ENCODE peak calls at places on chromosome 7, in nine cellular contexts. One of them, this sample, is unnamed.
A peak's percentile ranks its signal among the peaks of the same experiment; 100 is the strongest.

GRCh38 chr7:57867884-57868701 is 418.1 kb downstream of the ZNF716 start:
- DNase-seq in nephron progenitor cell: no peak
- DNase-seq in NCI-H1436: no peak
- DNase-seq in D341Med: peak; percentile 66
- DNase-seq in HEK293T: peak; percentile 9
- DNase-seq in NCI-H2029: no peak
- DNase-seq in iris pigment epithelial cell: no peak
- DNase-seq in stromal cell of bone marrow: no peak
- DNase-seq in NCI-H1417 treated with DMSO at 0.1 percent for 48 hours: peak; percentile 21
- DNase-seq in this sample: no peak

GRCh38 chr7:129188372-129188891 is at the start of gene SMO:
- DNase-seq in nephron progenitor cell: peak; percentile 87
- DNase-seq in NCI-H1436: peak; percentile 16
- DNase-seq in D341Med: peak; percentile 66
- DNase-seq in HEK293T: peak; percentile 69
- DNase-seq in NCI-H2029: no peak
- DNase-seq in iris pigment epithelial cell: peak; percentile 28
- DNase-seq in stromal cell of bone marrow: no peak
- DNase-seq in NCI-H1417 treated with DMSO at 0.1 percent for 48 hours: no peak
- DNase-seq in this sample: no peak

GRCh38 chr7:47878662-47879061 is 69.6 kb downstream of the PKD1L1 start:
- DNase-seq in nephron progenitor cell: no peak
- DNase-seq in NCI-H1436: no peak
- DNase-seq in D341Med: no peak
- DNase-seq in HEK293T: no peak
- DNase-seq in NCI-H2029: no peak
- DNase-seq in iris pigment epithelial cell: no peak
- DNase-seq in stromal cell of bone marrow: no peak
- DNase-seq in NCI-H1417 treated with DMSO at 0.1 percent for 48 hours: no peak
- DNase-seq in this sample: no peak

GRCh38 chr7:1853619-1854520 is 183.8 kb downstream of the ELFN1 start:
- DNase-seq in nephron progenitor cell: peak; percentile 29
- DNase-seq in NCI-H1436: no peak
- DNase-seq in D341Med: no peak
- DNase-seq in HEK293T: no peak
- DNase-seq in NCI-H2029: no peak
- DNase-seq in iris pigment epithelial cell: no peak
- DNase-seq in stromal cell of bone marrow: no peak
- DNase-seq in NCI-H1417 treated with DMSO at 0.1 percent for 48 hours: no peak
- DNase-seq in this sample: no peak

GRCh38 chr7:42127232-42127622 is 109.8 kb downstream of the GLI3 start:
- DNase-seq in nephron progenitor cell: no peak
- DNase-seq in NCI-H1436: no peak
- DNase-seq in D341Med: no peak
- DNase-seq in HEK293T: no peak
- DNase-seq in NCI-H2029: no peak
- DNase-seq in iris pigment epithelial cell: no peak
- DNase-seq in stromal cell of bone marrow: no peak
- DNase-seq in NCI-H1417 treated with DMSO at 0.1 percent for 48 hours: no peak
- DNase-seq in this sample: no peak

GRCh38 chr7:18508441-18509427 is 13.2 kb downstream of the HDAC9 start:
- DNase-seq in nephron progenitor cell: no peak
- DNase-seq in NCI-H1436: no peak
- DNase-seq in D341Med: no peak
- DNase-seq in HEK293T: no peak
- DNase-seq in NCI-H2029: no peak
- DNase-seq in iris pigment epithelial cell: peak; percentile 96
- DNase-seq in stromal cell of bone marrow: peak; percentile 91
- DNase-seq in NCI-H1417 treated with DMSO at 0.1 percent for 48 hours: no peak
- DNase-seq in this sample: peak; percentile 76

GRCh38 chr7:12911053-12911452 is 223.6 kb downstream of the ARL4A start:
- DNase-seq in nephron progenitor cell: no peak
- DNase-seq in NCI-H1436: no peak
- DNase-seq in D341Med: no peak
- DNase-seq in HEK293T: no peak
- DNase-seq in NCI-H2029: no peak
- DNase-seq in iris pigment epithelial cell: no peak
- DNase-seq in stromal cell of bone marrow: no peak
- DNase-seq in NCI-H1417 treated with DMSO at 0.1 percent for 48 hours: no peak
- DNase-seq in this sample: no peak

GRCh38 chr7:45033931-45034290 is 33.9 kb downstream of the CCM2 start:
- DNase-seq in nephron progenitor cell: no peak
- DNase-seq in NCI-H1436: no peak
- DNase-seq in D341Med: no peak
- DNase-seq in HEK293T: no peak
- DNase-seq in NCI-H2029: no peak
- DNase-seq in iris pigment epithelial cell: no peak
- DNase-seq in stromal cell of bone marrow: no peak
- DNase-seq in NCI-H1417 treated with DMSO at 0.1 percent for 48 hours: no peak
- DNase-seq in this sample: no peak

GRCh38 chr7:47580811-47581331 is 1.0 kb downstream of the TNS3 start:
- DNase-seq in nephron progenitor cell: peak; percentile 31
- DNase-seq in NCI-H1436: no peak
- DNase-seq in D341Med: no peak
- DNase-seq in HEK293T: no peak
- DNase-seq in NCI-H2029: no peak
- DNase-seq in iris pigment epithelial cell: no peak
- DNase-seq in stromal cell of bone marrow: no peak
- DNase-seq in NCI-H1417 treated with DMSO at 0.1 percent for 48 hours: no peak
- DNase-seq in this sample: peak; percentile 53

GRCh38 chr7:29405891-29406290 is 157.7 kb upstream of the PRR15 start:
- DNase-seq in nephron progenitor cell: no peak
- DNase-seq in NCI-H1436: no peak
- DNase-seq in D341Med: no peak
- DNase-seq in HEK293T: no peak
- DNase-seq in NCI-H2029: no peak
- DNase-seq in iris pigment epithelial cell: no peak
- DNase-seq in stromal cell of bone marrow: no peak
- DNase-seq in NCI-H1417 treated with DMSO at 0.1 percent for 48 hours: no peak
- DNase-seq in this sample: no peak

GRCh38 chr7:23712368-23713284 is 2.6 kb downstream of the STK31 start:
- DNase-seq in nephron progenitor cell: no peak
- DNase-seq in NCI-H1436: peak; percentile 32
- DNase-seq in D341Med: peak; percentile 40
- DNase-seq in HEK293T: peak; percentile 44
- DNase-seq in NCI-H2029: peak; percentile 4
- DNase-seq in iris pigment epithelial cell: peak; percentile 67
- DNase-seq in stromal cell of bone marrow: peak; percentile 66
- DNase-seq in NCI-H1417 treated with DMSO at 0.1 percent for 48 hours: peak; percentile 49
- DNase-seq in this sample: peak; percentile 78

GRCh38 chr7:74544706-74545469 is 91.2 kb downstream of the GTF2IRD1 start:
- DNase-seq in nephron progenitor cell: peak; percentile 36
- DNase-seq in NCI-H1436: no peak
- DNase-seq in D341Med: peak; percentile 69
- DNase-seq in HEK293T: peak; percentile 44
- DNase-seq in NCI-H2029: no peak
- DNase-seq in iris pigment epithelial cell: peak; percentile 67
- DNase-seq in stromal cell of bone marrow: peak; percentile 6
- DNase-seq in NCI-H1417 treated with DMSO at 0.1 percent for 48 hours: no peak
- DNase-seq in this sample: peak; percentile 88

GRCh38 chr7:21767300-21767900 is 178.3 kb downstream of the CDCA7L start:
- DNase-seq in nephron progenitor cell: peak; percentile 50
- DNase-seq in NCI-H1436: peak; percentile 82
- DNase-seq in D341Med: peak; percentile 69
- DNase-seq in HEK293T: peak; percentile 78
- DNase-seq in NCI-H2029: peak; percentile 3
- DNase-seq in iris pigment epithelial cell: peak; percentile 85
- DNase-seq in stromal cell of bone marrow: peak; percentile 2
- DNase-seq in NCI-H1417 treated with DMSO at 0.1 percent for 48 hours: peak; percentile 55
- DNase-seq in this sample: peak; percentile 82

GRCh38 chr7:152866791-152867481 is 107.4 kb downstream of the ACTR3B start:
- DNase-seq in nephron progenitor cell: no peak
- DNase-seq in NCI-H1436: no peak
- DNase-seq in D341Med: no peak
- DNase-seq in HEK293T: no peak
- DNase-seq in NCI-H2029: no peak
- DNase-seq in iris pigment epithelial cell: no peak
- DNase-seq in stromal cell of bone marrow: no peak
- DNase-seq in NCI-H1417 treated with DMSO at 0.1 percent for 48 hours: no peak
- DNase-seq in this sample: no peak

GRCh38 chr7:105691029-105691691 is 109.9 kb upstream of the EFCAB10 start:
- DNase-seq in nephron progenitor cell: no peak
- DNase-seq in NCI-H1436: no peak
- DNase-seq in D341Med: no peak
- DNase-seq in HEK293T: no peak
- DNase-seq in NCI-H2029: no peak
- DNase-seq in iris pigment epithelial cell: peak; percentile 59
- DNase-seq in stromal cell of bone marrow: no peak
- DNase-seq in NCI-H1417 treated with DMSO at 0.1 percent for 48 hours: no peak
- DNase-seq in this sample: no peak

GRCh38 chr7:15199482-15199881 is 296.9 kb upstream of the DGKB start:
- DNase-seq in nephron progenitor cell: no peak
- DNase-seq in NCI-H1436: no peak
- DNase-seq in D341Med: no peak
- DNase-seq in HEK293T: no peak
- DNase-seq in NCI-H2029: no peak
- DNase-seq in iris pigment epithelial cell: peak; percentile 21
- DNase-seq in stromal cell of bone marrow: no peak
- DNase-seq in NCI-H1417 treated with DMSO at 0.1 percent for 48 hours: no peak
- DNase-seq in this sample: peak; percentile 34

GRCh38 chr7:8249121-8249520 is 12.8 kb downstream of the ICA1 start:
- DNase-seq in nephron progenitor cell: no peak
- DNase-seq in NCI-H1436: no peak
- DNase-seq in D341Med: no peak
- DNase-seq in HEK293T: no peak
- DNase-seq in NCI-H2029: no peak
- DNase-seq in iris pigment epithelial cell: no peak
- DNase-seq in stromal cell of bone marrow: no peak
- DNase-seq in NCI-H1417 treated with DMSO at 0.1 percent for 48 hours: no peak
- DNase-seq in this sample: no peak

GRCh38 chr7:132161976-132162375 is 414.3 kb downstream of the PLXNA4 start:
- DNase-seq in nephron progenitor cell: no peak
- DNase-seq in NCI-H1436: no peak
- DNase-seq in D341Med: no peak
- DNase-seq in HEK293T: no peak
- DNase-seq in NCI-H2029: no peak
- DNase-seq in iris pigment epithelial cell: no peak
- DNase-seq in stromal cell of bone marrow: no peak
- DNase-seq in NCI-H1417 treated with DMSO at 0.1 percent for 48 hours: no peak
- DNase-seq in this sample: no peak